ENCODE peak calls at places on chromosomes 7 and 10, in eight cellular contexts. G is naive thymus-derived CD4-positive, alpha-beta T cell; D is ovary; A is effector memory CD4-positive, alpha-beta T cell; I is left ventricle myocardium inferior; C is heart left ventricle; Y is thoracic aorta; O is CD4-positive, CD25-positive, alpha-beta regulatory T cell. L is an unnamed sample. For H3K9me3, the result is how much of the 10 kb centered on the place peaks cover.

GRCh38 chr10:102347236-102347828 is 48.2 kb upstream of the NFKB2 start:
- DNase-seq in G (no peak), D (no peak), A (no peak), I (peak), C (peak), Y (no peak), O (no peak), L (no peak)

GRCh38 chr10:71264345-71265200 is 52.2 kb downstream of the UNC5B start:
- DNase-seq in G (no peak), D (no peak), A (no peak), I (no peak), C (no peak), Y (no peak), O (no peak), L (no peak)

GRCh38 chr10:80491251-80492102 is 37.4 kb downstream of the TSPAN14 start:
- DNase-seq in G (no peak), D (no peak), A (no peak), I (no peak), C (peak), Y (no peak), O (no peak), L (no peak)

GRCh38 chr7:90933984-90934383 is 330.2 kb upstream of the FZD1 start:
- DNase-seq in G (no peak), D (no peak), A (no peak), I (peak), C (peak), Y (no peak), O (no peak), L (no peak)

GRCh38 chr7:28732037-28732869 is 225.9 kb downstream of the TRIL start:
- DNase-seq in G (no peak), D (peak), A (no peak), I (no peak), C (peak), Y (no peak), O (no peak), L (no peak)

GRCh38 chr7:28682811-28683210 is 270.5 kb downstream of the CREB5 start:
- DNase-seq in G (no peak), D (no peak), A (no peak), I (peak), C (peak), Y (no peak), O (no peak), L (no peak)

GRCh38 chr10:8006274-8006999 is 48.1 kb upstream of the GATA3 start:
- DNase-seq in G (no peak), D (no peak), A (no peak), I (no peak), C (no peak), Y (no peak), O (no peak), L (no peak)

GRCh38 chr10:43846187-43846680 is 197.6 kb upstream of the ZNF32 start:
- DNase-seq in G (peak), D (no peak), A (peak), I (peak), C (no peak), Y (no peak), O (no peak), L (no peak)

GRCh38 chr10:69014171-69014570 is 25.6 kb downstream of the KIFBP start:
- DNase-seq in G (no peak), D (no peak), A (no peak), I (no peak), C (no peak), Y (no peak), O (no peak), L (no peak)

GRCh38 chr10:44883581-44884331 is 27.4 kb upstream of the TMEM72 start:
- DNase-seq in G (no peak), D (no peak), A (no peak), I (no peak), C (no peak), Y (no peak), O (no peak), L (no peak)

GRCh38 chr7:6197801-6198551 is 74.4 kb downstream of the CYTH3 start:
- DNase-seq in G (no peak), D (no peak), A (no peak), I (no peak), C (no peak), Y (no peak), O (no peak), L (no peak)

GRCh38 chr10:70887804-70888800 is at the start of gene PCBD1:
- DNase-seq in G (peak), D (peak), A (peak), I (peak), C (peak), Y (peak), O (peak), L (peak)

GRCh38 chr10:68560201-68560915 is at the start of gene TET1:
- DNase-seq in G (no peak), D (peak), A (no peak), I (peak), C (peak), Y (no peak), O (no peak), L (peak)

GRCh38 chr7:25124485-25125136 is 449 bp downstream of the CYCS start:
- DNase-seq in G (peak), D (peak), A (no peak), I (no peak), C (no peak), Y (no peak), O (no peak), L (no peak)

GRCh38 chr7:136179829-136180721 is 202.9 kb upstream of the MTPN start:
- DNase-seq in G (no peak), D (no peak), A (no peak), I (no peak), C (no peak), Y (no peak), O (no peak), L (no peak)

GRCh38 chr10:31939797-31940708 is 11.4 kb upstream of the ARHGAP12 start:
- DNase-seq in G (no peak), D (no peak), A (no peak), I (no peak), C (no peak), Y (no peak), O (no peak), L (no peak)

GRCh38 chr7:16668049-16668858 is 22.3 kb downstream of the BZW2 start:
- DNase-seq in G (no peak), D (no peak), A (no peak), I (peak), C (peak), Y (no peak), O (no peak), L (no peak)

GRCh38 chr10:43114743-43115611 is 23.3 kb upstream of the CSGALNACT2 start:
- DNase-seq in G (no peak), D (no peak), A (no peak), I (no peak), C (peak), Y (no peak), O (no peak), L (no peak)

GRCh38 chr7:99374121-99375064 is at the start of gene ARPC1B:
- DNase-seq in G (peak), D (peak), A (peak), I (peak), C (peak), Y (peak), O (peak), L (peak)

GRCh38 chr10:6624392-6624791 is 44.3 kb upstream of the PRKCQ start:
- DNase-seq in G (no peak), D (no peak), A (no peak), I (no peak), C (no peak), Y (no peak), O (no peak), L (no peak)

GRCh38 chr10:46232666-46233065 is 54.1 kb upstream of the ANTXRL start:
- DNase-seq in G (no peak), D (no peak), A (no peak), I (no peak), C (no peak), Y (no peak), O (no peak), L (no peak)

GRCh38 chr7:129750091-129750870 is 138.8 kb downstream of the NRF1 start:
- DNase-seq in G (no peak), D (no peak), A (no peak), I (no peak), C (no peak), Y (no peak), O (no peak), L (no peak)

GRCh38 chr10:124378817-124379510 is 39.8 kb downstream of the OAT start:
- DNase-seq in G (no peak), D (no peak), A (no peak), I (no peak), C (no peak), Y (no peak), O (no peak), L (no peak)

GRCh38 chr7:138890782-138891445 is 90.3 kb downstream of the KIAA1549 start:
- DNase-seq in G (no peak), D (no peak), A (no peak), I (peak), C (peak), Y (no peak), O (no peak), L (no peak)

GRCh38 chr7:36904802-36905201 is 180.5 kb upstream of the AOAH start:
- DNase-seq in G (no peak), D (no peak), A (no peak), I (no peak), C (no peak), Y (no peak), O (no peak), L (no peak)

GRCh38 chr7:101207459-101207858 is 6.6 kb upstream of the MOGAT3 start:
- DNase-seq in G (no peak), D (no peak), A (no peak), I (no peak), C (no peak), Y (no peak), O (no peak), L (no peak)

GRCh38 chr7:149624006-149624405 is 126.4 kb upstream of the ZNF746 start:
- DNase-seq in G (peak), D (peak), A (peak), I (no peak), C (no peak), Y (no peak), O (peak), L (peak)

GRCh38 chr10:82378146-82378545 is 503.2 kb downstream of the NRG3 start:
- DNase-seq in G (no peak), D (no peak), A (no peak), I (no peak), C (peak), Y (peak), O (no peak), L (no peak)

GRCh38 chr10:37379991-37380390 is 254.6 kb downstream of the ANKRD30A start:
- DNase-seq in G (no peak), D (no peak), A (no peak), I (no peak), C (no peak), Y (no peak), O (no peak), L (no peak)
- H3K9me3 ChIP-seq in G (under half), D (under half), A (under half), I (under half), C (under half), Y (under half), O (under half), L (under half)

DNA sequence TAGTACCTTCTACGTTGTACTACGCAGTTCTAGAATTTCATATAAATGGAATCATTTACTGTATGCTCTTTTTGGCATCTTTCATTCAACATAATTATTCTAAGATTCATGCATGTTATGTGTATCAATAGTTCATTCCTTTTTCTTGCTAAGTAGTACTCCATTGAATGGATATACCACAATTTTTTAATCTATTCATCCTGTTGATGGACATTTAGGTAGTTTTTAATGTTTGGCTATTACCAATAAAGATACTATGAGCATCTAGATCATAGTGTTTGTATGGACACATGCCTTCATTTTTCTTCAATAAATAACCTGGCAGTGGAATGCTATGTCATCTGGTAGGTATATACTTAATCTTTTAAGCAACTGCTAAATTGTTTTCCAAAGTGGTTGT is 83.0 kb upstream of the ELN start:
- DNase-seq in G (no peak), D (no peak), A (no peak), I (no peak), C (no peak), Y (no peak), O (no peak), L (no peak)
- H3K9me3 ChIP-seq in G (under half), D (under half), A (under half), I (half or more), C (under half), Y (under half), O (under half), L (under half)

DNA sequence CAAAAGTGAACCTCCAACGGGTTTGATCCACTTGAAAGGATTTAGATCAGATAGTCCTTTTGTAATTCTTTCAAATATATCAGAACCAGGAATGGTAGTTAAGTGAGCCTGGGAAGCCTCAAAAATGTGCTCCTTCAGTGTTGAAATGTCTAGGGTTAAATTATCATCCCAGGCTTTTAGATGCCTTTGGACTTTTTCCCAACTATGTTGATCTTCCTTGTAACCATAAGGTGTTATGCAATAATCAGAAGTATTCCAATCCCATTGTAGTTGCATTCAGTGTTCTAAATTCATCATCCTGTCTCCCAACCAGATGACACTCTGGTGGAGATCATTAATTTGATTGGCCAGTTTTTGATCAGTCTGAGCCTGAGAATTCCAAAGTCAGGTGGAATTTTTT is 35.0 kb upstream of the AKR1C2 start:
- DNase-seq in G (no peak), D (no peak), A (no peak), I (no peak), C (no peak), Y (no peak), O (no peak), L (no peak)
- H3K9me3 ChIP-seq in G (under half), D (under half), A (under half), I (under half), C (under half), Y (under half), O (under half), L (under half)

GRCh38 chr7:158489462-158490155 is 98.0 kb downstream of the PTPRN2 start:
- DNase-seq in G (no peak), D (no peak), A (no peak), I (no peak), C (no peak), Y (no peak), O (no peak), L (no peak)
- H3K9me3 ChIP-seq in G (under half), D (under half), A (under half), I (under half), C (under half), Y (under half), O (under half), L (under half)

DNA sequence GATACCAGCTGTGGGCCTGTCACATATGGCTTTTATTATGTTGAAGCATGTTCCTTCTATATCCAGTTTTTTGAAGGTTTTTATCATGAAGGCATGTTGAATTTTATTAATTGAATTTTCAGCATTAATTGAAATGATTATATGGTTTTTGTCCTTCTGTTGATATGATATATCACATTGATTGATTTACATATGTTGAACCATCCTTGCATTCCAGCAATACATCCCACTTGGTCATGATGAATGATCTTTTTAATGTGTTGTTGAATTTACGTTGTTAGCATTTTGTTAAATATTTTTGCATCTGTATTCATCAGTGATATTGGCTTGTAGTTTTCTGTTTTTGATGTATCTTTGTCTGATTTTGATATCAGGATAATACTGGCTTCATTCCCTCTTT is 21.2 kb downstream of the PRSS37 start:
- DNase-seq in G (no peak), D (no peak), A (no peak), I (no peak), C (no peak), Y (no peak), O (no peak), L (no peak)
- H3K9me3 ChIP-seq in G (under half), D (under half), A (under half), I (half or more), C (under half), Y (under half), O (under half), L (under half)

GRCh38 chr7:126119981-126120380 is 1132.8 kb downstream of the GRM8 start:
- DNase-seq in G (no peak), D (no peak), A (no peak), I (no peak), C (no peak), Y (no peak), O (no peak), L (no peak)
- H3K9me3 ChIP-seq in G (under half), D (under half), A (under half), I (under half), C (under half), Y (under half), O (under half), L (under half)

DNA sequence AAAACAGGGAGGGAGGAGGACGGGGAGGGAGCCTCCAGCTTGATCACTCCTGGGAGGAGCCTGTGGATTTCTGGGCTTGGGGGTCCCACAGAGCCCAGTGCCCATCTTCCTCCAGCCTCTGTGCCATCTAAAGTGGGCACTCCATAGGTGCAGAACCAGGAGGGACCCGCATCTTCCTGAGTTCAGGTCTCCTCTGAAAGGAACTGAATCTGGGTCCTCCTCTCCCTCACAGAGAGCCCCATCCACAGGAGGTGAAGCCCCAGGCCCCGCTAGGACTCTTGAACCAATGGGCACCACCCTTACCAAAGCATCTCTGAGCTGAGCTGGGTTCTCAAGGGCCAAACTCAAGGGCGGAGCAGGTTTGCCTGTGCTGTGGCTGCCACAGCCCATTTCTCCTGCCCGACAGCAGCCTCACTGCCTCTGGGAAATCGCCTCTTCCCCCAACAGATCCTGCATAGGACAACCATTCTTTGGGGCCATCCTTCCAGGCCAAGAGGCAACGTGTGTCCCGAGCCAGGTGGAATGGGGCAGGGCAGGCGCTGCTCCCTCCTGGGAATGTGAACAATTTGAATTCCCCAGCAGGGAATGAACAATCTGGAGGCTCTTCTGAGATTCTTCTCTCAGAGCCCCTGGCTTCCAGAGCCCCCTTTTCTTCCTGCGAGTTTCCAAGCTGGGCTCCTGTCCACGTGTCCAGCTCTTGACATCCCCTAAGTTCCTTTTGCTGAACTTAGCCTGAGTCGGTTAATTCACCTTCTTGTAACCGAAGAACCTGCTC is 411.0 kb upstream of the FOXK1 start:
- DNase-seq in G (no peak), D (no peak), A (no peak), I (no peak), C (no peak), Y (no peak), O (no peak), L (no peak)
- H3K9me3 ChIP-seq in G (under half), D (under half), A (under half), I (under half), C (under half), Y (under half), O (under half), L (under half)

GRCh38 chr10:133565441-133566294 is at the start of gene SYCE1:
- DNase-seq in G (peak), D (peak), A (no peak), I (peak), C (no peak), Y (no peak), O (no peak), L (no peak)

GRCh38 chr10:133568287-133568614 is 2.9 kb upstream of the SYCE1 start:
- DNase-seq in G (no peak), D (no peak), A (no peak), I (no peak), C (no peak), Y (no peak), O (no peak), L (no peak)

GRCh38 chr10:133564816-133565215 is 567 bp downstream of the SYCE1 start:
- DNase-seq in G (no peak), D (no peak), A (no peak), I (no peak), C (no peak), Y (no peak), O (no peak), L (no peak)

GRCh38 chr10:133567119-133567518 is 1.7 kb upstream of the SYCE1 start:
- DNase-seq in G (no peak), D (no peak), A (no peak), I (no peak), C (no peak), Y (no peak), O (no peak), L (no peak)

DNA sequence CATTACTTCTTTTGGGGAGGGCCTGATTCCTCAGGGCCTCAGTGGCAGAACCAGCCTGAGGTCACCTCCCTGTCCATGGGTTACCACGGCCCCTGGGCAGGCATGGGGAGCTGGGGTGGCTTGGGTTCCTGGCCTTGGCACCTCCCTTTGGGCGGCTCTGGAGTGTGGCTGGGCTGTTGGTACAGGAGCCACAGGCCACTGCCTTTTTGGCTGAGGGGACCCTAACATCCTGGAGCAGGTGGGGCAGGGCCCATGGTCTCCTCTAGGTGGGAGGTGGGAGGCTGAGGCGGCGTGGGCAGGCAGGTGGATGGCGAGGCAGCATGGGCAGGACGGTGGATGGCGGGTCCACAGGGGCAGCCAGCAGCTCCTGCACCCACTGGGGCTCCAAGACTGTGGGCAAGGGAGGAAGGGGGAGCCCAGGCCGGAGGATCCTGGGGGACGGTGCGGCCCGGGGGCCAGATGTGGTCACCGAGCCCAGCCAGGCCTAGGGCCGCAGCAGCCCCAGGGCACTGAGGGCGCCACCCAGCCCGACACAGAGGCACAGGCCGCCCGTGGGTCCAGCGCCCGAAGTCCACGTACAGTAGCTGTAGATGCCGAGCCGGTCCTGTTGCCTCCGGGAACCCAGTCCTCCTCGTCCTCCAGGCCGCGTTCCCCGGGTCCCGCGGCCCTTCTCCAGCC is 2.4 kb upstream of the SYCE1 start:
- DNase-seq in G (no peak), D (no peak), A (no peak), I (no peak), C (no peak), Y (no peak), O (no peak), L (no peak)
- H3K9me3 ChIP-seq in G (under half), D (under half), A (under half), I (under half), C (under half), Y (under half), O (under half), L (under half)

DNA sequence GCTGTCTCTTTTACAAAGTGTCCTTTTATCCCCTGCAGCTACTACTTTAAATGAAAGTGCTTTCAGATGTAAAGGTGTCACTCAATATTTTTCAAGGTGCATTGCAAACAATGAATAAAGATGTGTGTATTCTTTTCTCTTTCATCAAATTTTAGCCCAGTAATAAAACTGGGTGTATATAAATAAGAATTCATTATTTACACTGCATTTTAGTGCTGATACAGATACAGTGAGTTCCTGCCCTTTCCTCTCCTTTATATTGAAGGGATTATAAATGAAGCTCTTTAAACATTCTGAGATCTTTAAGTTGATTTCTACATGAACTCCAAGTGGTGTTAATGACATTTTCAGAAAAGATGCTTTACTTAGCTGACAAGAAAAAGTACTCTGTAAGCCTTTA is 517.5 kb downstream of the PHTF2 start:
- DNase-seq in G (no peak), D (no peak), A (no peak), I (no peak), C (no peak), Y (no peak), O (no peak), L (no peak)
- H3K9me3 ChIP-seq in G (under half), D (under half), A (under half), I (under half), C (under half), Y (under half), O (under half), L (under half)